ENCODE peak calls at places on chromosomes 7 and 10, in nine cellular contexts. J is T-helper 1 cell; C is sciatic nerve; Z is T-helper 22 cell; D is GM13977; V is RCC 7860; S is stimulated activated naive CD8-positive, alpha-beta T cell treated with anti-CD3 and anti-CD28 coated beads, Interleukin-15, Interleukin-2, amounts not matched to agents 100 U/mL and 50 U/mL, for 24 hours; P is ELR; H is activated T-cell treated with anti-CD3 and anti-CD28 coated beads for 1 hour. K is an unnamed sample.

GRCh38 chr10:72784551-72785421 is 92.8 kb downstream of the MCU start:
- DNase-seq in P (peak; percentile 67), S (no peak), J (no peak), D (no peak), Z (no peak), C (peak; percentile 73), H (no peak), V (peak; percentile 14), K (no peak)

GRCh38 chr10:85642421-85643170 is 724.0 kb downstream of the GRID1 start:
- DNase-seq in H (no peak), J (no peak), S (no peak), C (no peak), P (peak; percentile 21), Z (no peak), V (peak; percentile 93), D (no peak), K (no peak)

GRCh38 chr10:21943633-21944265 is 59.8 kb downstream of the DNAJC1 start:
- DNase-seq in D (no peak), P (no peak), V (no peak), Z (no peak), H (no peak), C (no peak), J (no peak), S (no peak), K (no peak)

GRCh38 chr10:29392376-29393021 is 103.6 kb downstream of the LYZL1 start:
- DNase-seq in C (no peak), J (peak; percentile 15), H (peak; percentile 7), V (peak; percentile 47), Z (no peak), P (peak; percentile 62), D (peak; percentile 51), S (peak; percentile 44), K (no peak)

GRCh38 chr10:72855129-72855528 is 38.4 kb upstream of the OIT3 start:
- DNase-seq in H (no peak), D (no peak), S (no peak), C (no peak), V (no peak), P (no peak), J (no peak), Z (no peak), K (no peak)

GRCh38 chr10:78787095-78787494 is 281.7 kb upstream of the ZMIZ1 start:
- DNase-seq in H (no peak), P (no peak), V (no peak), Z (no peak), J (no peak), C (no peak), D (no peak), S (no peak), K (no peak)

GRCh38 chr10:5563991-5564536 is 39.3 kb downstream of the CALML3 start:
- DNase-seq in J (peak; percentile 67), Z (peak; percentile 14), V (peak; percentile 94), C (no peak), S (peak; percentile 17), P (peak; percentile 94), D (no peak), H (peak; percentile 42), K (no peak)

GRCh38 chr10:680146-680545 is 9.3 kb downstream of the DIP2C start:
- DNase-seq in C (no peak), D (no peak), S (no peak), Z (no peak), J (no peak), P (no peak), H (no peak), V (no peak), K (peak; percentile 25)

GRCh38 chr7:129279757-129280156 is 54.9 kb downstream of the AHCYL2 start:
- DNase-seq in C (no peak), J (peak; percentile 13), P (no peak), D (no peak), H (no peak), V (peak; percentile 44), S (no peak), Z (no peak), K (no peak)

GRCh38 chr7:44587843-44588711 is 6.0 kb upstream of the TMED4 start:
- DNase-seq in H (peak; percentile 49), S (peak; percentile 59), C (no peak), Z (peak; percentile 16), P (peak; percentile 79), J (peak; percentile 73), V (peak; percentile 56), D (peak; percentile 30), K (peak; percentile 74)